ENCODE peak calls at places on chromosomes 1 and 21, in six cellular contexts. H is PC-3, S is neural progenitor cell, Z is HCT116, I is MM.1S, M is GM23338. A is an unnamed sample.

GRCh38 chr1:32861904-32862698 is 8.6 kb downstream of the FNDC5 start:
- DNase-seq in H (no peak), S (no peak), Z (no peak), I (no peak), M (no peak), A (no peak)

GRCh38 chr1:220001095-220001501 is 45.2 kb downstream of the EPRS1 start:
- DNase-seq in H (no peak), S (no peak), Z (no peak), I (no peak), M (no peak), A (no peak)

GRCh38 chr21:28644762-28645161 is 347.9 kb downstream of the LTN1 start:
- DNase-seq in H (peak), S (no peak), Z (no peak), I (no peak), M (no peak), A (no peak)

GRCh38 chr1:3405491-3405890 is 49.0 kb upstream of the ARHGEF16 start:
- DNase-seq in H (no peak), S (no peak), Z (no peak), I (no peak), M (no peak), A (no peak)

GRCh38 chr1:207145401-207146058 is 41.5 kb downstream of the C4BPA start:
- DNase-seq in H (no peak), S (no peak), Z (no peak), I (no peak), M (no peak), A (no peak)

GRCh38 chr1:214702561-214702960 is 99.6 kb downstream of the CENPF start:
- DNase-seq in H (no peak), S (no peak), Z (no peak), I (no peak), M (no peak), A (no peak)

GRCh38 chr1:33612877-33613487 is 140.5 kb downstream of the ZSCAN20 start:
- DNase-seq in H (peak), S (peak), Z (peak), I (peak), M (peak), A (peak)

GRCh38 chr1:157107702-157108101 is 8.1 kb upstream of the ETV3L start:
- DNase-seq in H (no peak), S (no peak), Z (no peak), I (no peak), M (peak), A (no peak)

GRCh38 chr1:202462342-202463076 is 114.0 kb downstream of the PPP1R12B start:
- DNase-seq in H (no peak), S (no peak), Z (no peak), I (peak), M (peak), A (no peak)

GRCh38 chr1:109975718-109976117 is 8.8 kb upstream of the AHCYL1 start:
- DNase-seq in H (peak), S (no peak), Z (no peak), I (no peak), M (no peak), A (no peak)

GRCh38 chr1:3660704-3661103 is 8.4 kb downstream of the TP73 start:
- DNase-seq in H (no peak), S (no peak), Z (no peak), I (no peak), M (no peak), A (no peak)

GRCh38 chr1:92851729-92852128 is 19.9 kb downstream of the RPL5 start:
- DNase-seq in H (no peak), S (no peak), Z (no peak), I (no peak), M (no peak), A (no peak)

GRCh38 chr1:37719572-37720195 is 27.4 kb downstream of the CDCA8 start:
- DNase-seq in H (no peak), S (no peak), Z (no peak), I (no peak), M (no peak), A (no peak)

GRCh38 chr21:21668198-21668597 is 670.0 kb downstream of the NCAM2 start:
- DNase-seq in H (no peak), S (no peak), Z (no peak), I (peak), M (no peak), A (no peak)

GRCh38 chr1:9078949-9079500 is 9.6 kb upstream of the SLC2A5 start:
- DNase-seq in H (no peak), S (no peak), Z (no peak), I (no peak), M (no peak), A (peak)

GRCh38 chr1:17564458-17565393 is 25.2 kb downstream of the ARHGEF10L start:
- DNase-seq in H (no peak), S (peak), Z (no peak), I (no peak), M (no peak), A (no peak)

GRCh38 chr1:225561675-225562074 is 91.2 kb downstream of the ENAH start:
- DNase-seq in H (no peak), S (no peak), Z (no peak), I (no peak), M (no peak), A (no peak)

GRCh38 chr1:176785810-176786209 is 322.8 kb downstream of the PAPPA2 start:
- DNase-seq in H (no peak), S (no peak), Z (no peak), I (no peak), M (peak), A (no peak)

GRCh38 chr1:228986093-228986904 is 251.0 kb downstream of the RHOU start:
- DNase-seq in H (no peak), S (no peak), Z (no peak), I (no peak), M (peak), A (no peak)

GRCh38 chr1:48810740-48811139 is 34.0 kb upstream of the BEND5 start:
- DNase-seq in H (no peak), S (no peak), Z (no peak), I (no peak), M (no peak), A (no peak)

GRCh38 chr1:46133181-46133658 is 791 bp upstream of the PIK3R3 start:
- DNase-seq in H (no peak), S (no peak), Z (no peak), I (no peak), M (no peak), A (peak)

GRCh38 chr1:211484738-211485479 is 7.1 kb downstream of the RD3 start:
- DNase-seq in H (no peak), S (no peak), Z (no peak), I (no peak), M (no peak), A (no peak)

GRCh38 chr1:164611754-164612642 is 53.0 kb downstream of the PBX1 start:
- DNase-seq in H (peak), S (peak), Z (peak), I (no peak), M (peak), A (no peak)

GRCh38 chr1:179164494-179164893 is 65.0 kb downstream of the ABL2 start:
- DNase-seq in H (peak), S (no peak), Z (no peak), I (no peak), M (peak), A (no peak)

GRCh38 chr1:233105225-233105624 is 154.8 kb downstream of the NTPCR start:
- DNase-seq in H (no peak), S (no peak), Z (no peak), I (no peak), M (no peak), A (no peak)

GRCh38 chr1:2322065-2322571 is 69.2 kb downstream of the MORN1 start:
- DNase-seq in H (no peak), S (peak), Z (no peak), I (no peak), M (peak), A (no peak)

GRCh38 chr1:15621975-15622374 is 4.7 kb downstream of the DDI2 start:
- DNase-seq in H (no peak), S (no peak), Z (no peak), I (no peak), M (no peak), A (no peak)

GRCh38 chr1:108556079-108556478 is 3.8 kb upstream of the EEIG2 start:
- DNase-seq in H (no peak), S (no peak), Z (no peak), I (peak), M (no peak), A (no peak)

GRCh38 chr21:34116569-34116968 is 43.2 kb downstream of the MRPS6 start:
- DNase-seq in H (no peak), S (no peak), Z (no peak), I (no peak), M (no peak), A (no peak)

GRCh38 chr1:178627037-178627436 is 98.0 kb upstream of the RALGPS2 start:
- DNase-seq in H (no peak), S (no peak), Z (no peak), I (no peak), M (no peak), A (no peak)

GRCh38 chr1:31509124-31510072 is 66.9 kb upstream of the TINAGL1 start:
- DNase-seq in H (no peak), S (no peak), Z (no peak), I (peak), M (no peak), A (no peak)

GRCh38 chr1:35192056-35192852 is 691 bp downstream of the SFPQ start:
- DNase-seq in H (peak), S (peak), Z (no peak), I (peak), M (peak), A (peak)

GRCh38 chr21:36735724-36736310 is 36.9 kb downstream of the SIM2 start:
- DNase-seq in H (no peak), S (no peak), Z (no peak), I (no peak), M (no peak), A (no peak)

GRCh38 chr1:83060216-83060615 is 938.7 kb downstream of the TTLL7 start:
- DNase-seq in H (peak), S (no peak), Z (no peak), I (no peak), M (no peak), A (no peak)

GRCh38 chr1:110197905-110198629 is 12.0 kb upstream of the KCNC4 start:
- DNase-seq in H (no peak), S (no peak), Z (no peak), I (no peak), M (no peak), A (no peak)

GRCh38 chr1:167145965-167146364 is 52.1 kb downstream of the STYXL2 start:
- DNase-seq in H (no peak), S (no peak), Z (no peak), I (no peak), M (no peak), A (no peak)

GRCh38 chr21:43819511-43820405 is 30.4 kb downstream of the RRP1 start:
- DNase-seq in H (no peak), S (no peak), Z (no peak), I (no peak), M (no peak), A (no peak)

GRCh38 chr1:39381839-39382238 is 109.6 kb upstream of the BMP8A start:
- DNase-seq in H (no peak), S (no peak), Z (no peak), I (no peak), M (no peak), A (no peak)
- TF ChIP-seq EZH2phosphoT487 in H (no peak), S (no peak), Z (no peak), I (no peak), M (no peak), A (no peak)

DNA sequence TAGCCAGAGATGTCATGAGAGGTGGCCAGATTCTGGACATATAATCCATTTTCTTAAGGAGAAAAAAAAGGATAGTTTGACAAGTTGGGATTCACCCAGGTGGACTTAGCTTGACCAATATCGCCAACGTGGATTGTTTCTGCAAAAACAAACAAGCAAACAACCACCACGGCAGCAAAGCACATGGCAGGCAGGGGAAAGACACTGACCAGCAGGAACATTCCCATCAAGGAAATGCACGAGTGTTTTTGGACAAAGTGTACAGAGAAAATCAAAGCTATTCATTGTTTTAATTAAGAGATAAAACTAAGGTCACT is 9.1 kb upstream of the PLA2G2C start:
- DNase-seq in H (no peak), S (no peak), Z (no peak), I (no peak), M (no peak), A (no peak)
- TF ChIP-seq CTCF in H (peak), S (no peak), Z (no peak), I (no peak), M (no peak), A (peak)

GRCh38 chr1:28927442-28928305 is 13.3 kb downstream of the EPB41 start:
- DNase-seq in H (no peak), S (peak), Z (no peak), I (peak), M (no peak), A (peak)
- H3K4me2 ChIP-seq in H (no peak), S (peak), Z (no peak), I (peak), M (peak), A (peak)

GRCh38 chr1:212567676-212568075 is 40.9 kb upstream of the ATF3 start:
- DNase-seq in H (no peak), S (no peak), Z (no peak), I (no peak), M (no peak), A (no peak)

GRCh38 chr1:212565079-212565478 is 43.5 kb upstream of the ATF3 start:
- DNase-seq in H (no peak), S (no peak), Z (no peak), I (no peak), M (no peak), A (no peak)

GRCh38 chr1:212566522-212567479 is 41.8 kb upstream of the ATF3 start:
- DNase-seq in H (peak), S (no peak), Z (peak), I (peak), M (no peak), A (peak)

GRCh38 chr1:212565571-212566305 is 42.8 kb upstream of the ATF3 start:
- DNase-seq in H (peak), S (no peak), Z (no peak), I (no peak), M (no peak), A (no peak)

GRCh38 chr1:212568978-212569537 is 39.5 kb upstream of the ATF3 start:
- DNase-seq in H (no peak), S (no peak), Z (no peak), I (no peak), M (no peak), A (no peak)
- TF ChIP-seq EZH2phosphoT487 in H (no peak), S (no peak), Z (no peak), I (no peak), M (no peak), A (no peak)

DNA sequence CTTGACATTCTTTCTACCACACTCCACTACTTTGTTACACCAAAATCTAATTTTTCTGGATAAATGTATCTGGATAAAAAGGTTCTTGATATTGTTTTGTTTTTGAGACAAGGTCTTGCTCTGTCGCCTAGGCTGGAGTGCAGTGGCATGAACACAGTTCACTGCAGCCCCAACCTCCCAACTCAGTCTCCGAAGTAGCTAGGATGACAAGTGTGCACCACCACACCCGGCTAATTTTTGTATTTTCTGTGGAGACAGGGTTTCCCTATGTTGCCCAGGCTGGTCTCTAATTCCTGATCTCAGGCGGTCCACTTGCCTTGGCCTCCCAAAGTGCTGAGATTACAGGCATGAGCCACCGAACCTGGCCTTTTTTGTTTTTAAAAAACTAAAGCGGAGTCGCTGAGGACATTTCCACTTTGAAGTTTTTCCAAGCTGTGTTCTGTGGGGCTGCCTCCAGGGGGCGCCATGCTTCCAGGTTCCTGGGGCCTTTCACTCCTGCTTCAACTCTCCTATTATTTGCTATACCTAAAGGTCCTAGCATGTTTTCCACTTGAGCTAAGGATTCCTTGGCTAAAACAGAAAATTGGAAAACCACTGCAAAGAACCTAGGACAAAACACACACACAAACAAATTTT is 14.1 kb upstream of the NCMAP start:
- DNase-seq in H (no peak), S (peak), Z (no peak), I (no peak), M (peak), A (no peak)
- TF ChIP-seq CTCF in H (peak), S (peak), Z (peak), I (peak), M (peak), A (peak)